ENCODE peak calls at places on chromosomes 12 and 14, in seven cellular contexts. V is astrocyte, H is Calu3, O is cardiac muscle cell, K is fibroblast of villous mesenchyme, A is adrenal gland, P is RWPE1. W is an unnamed sample.

GRCh38 chr12:106140223-106140986 is 1.7 kb upstream of the NUAK1 start:
- DNase-seq in O (no peak), H (no peak), V (no peak), P (no peak), K (no peak), A (no peak), W (no peak)

GRCh38 chr14:41235466-41235865 is 371.2 kb upstream of the LRFN5 start:
- DNase-seq in K (no peak), A (no peak), V (no peak), H (no peak), O (no peak), P (no peak), W (no peak)

GRCh38 chr14:92253381-92253894 is 69.5 kb upstream of the SLC24A4 start:
- DNase-seq in P (no peak), V (no peak), H (no peak), K (no peak), O (no peak), A (no peak), W (no peak)

GRCh38 chr12:102061096-102061555 is 665 bp downstream of the WASHC3 start:
- DNase-seq in P (peak), O (no peak), K (peak), V (peak), H (no peak), A (no peak), W (no peak)

GRCh38 chr14:92511472-92512247 is 1.9 kb upstream of the RIN3 start:
- DNase-seq in A (no peak), V (peak), H (peak), P (peak), O (no peak), K (peak), W (no peak)

GRCh38 chr12:53123578-53124351 is 20.5 kb downstream of the SOAT2 start:
- DNase-seq in P (no peak), A (no peak), H (no peak), K (no peak), O (no peak), V (peak), W (no peak)

GRCh38 chr12:1873531-1874149 is 44.8 kb downstream of the CACNA2D4 start:
- DNase-seq in V (no peak), O (no peak), K (no peak), H (no peak), A (no peak), P (no peak), W (no peak)

GRCh38 chr12:41151789-41152188 is 36.3 kb upstream of the PDZRN4 start:
- DNase-seq in A (no peak), K (peak), P (peak), H (no peak), V (peak), O (no peak), W (no peak)

GRCh38 chr12:91990525-91990924 is 155.1 kb downstream of the BTG1 start:
- DNase-seq in K (peak), A (no peak), H (no peak), P (no peak), O (no peak), V (peak), W (no peak)

GRCh38 chr12:91989143-91989542 is 156.5 kb downstream of the BTG1 start:
- DNase-seq in P (no peak), K (no peak), A (no peak), H (no peak), V (no peak), O (no peak), W (no peak)

GRCh38 chr12:91993287-91994028 is 152.2 kb downstream of the BTG1 start:
- DNase-seq in P (no peak), O (no peak), A (no peak), H (no peak), K (no peak), V (no peak), W (no peak)

GRCh38 chr12:91994208-91994797 is 151.3 kb downstream of the BTG1 start:
- DNase-seq in O (no peak), H (no peak), P (no peak), V (no peak), K (no peak), A (no peak), W (no peak)

GRCh38 chr12:91991397-91992187 is 154.1 kb downstream of the BTG1 start:
- DNase-seq in K (no peak), P (no peak), V (peak), H (no peak), O (no peak), A (no peak), W (no peak)
- TF ChIP-seq CTCF in K (no peak), P (no peak), V (no peak), H (no peak), O (no peak), A (no peak), W (no peak)

GRCh38 chr14:39704581-39704980 is 272.3 kb upstream of the FBXO33 start:
- DNase-seq in V (no peak), K (no peak), O (no peak), H (no peak), A (no peak), P (no peak), W (no peak)
- TF ChIP-seq CTCF in V (no peak), K (no peak), O (no peak), H (no peak), A (no peak), P (no peak), W (no peak)

DNA sequence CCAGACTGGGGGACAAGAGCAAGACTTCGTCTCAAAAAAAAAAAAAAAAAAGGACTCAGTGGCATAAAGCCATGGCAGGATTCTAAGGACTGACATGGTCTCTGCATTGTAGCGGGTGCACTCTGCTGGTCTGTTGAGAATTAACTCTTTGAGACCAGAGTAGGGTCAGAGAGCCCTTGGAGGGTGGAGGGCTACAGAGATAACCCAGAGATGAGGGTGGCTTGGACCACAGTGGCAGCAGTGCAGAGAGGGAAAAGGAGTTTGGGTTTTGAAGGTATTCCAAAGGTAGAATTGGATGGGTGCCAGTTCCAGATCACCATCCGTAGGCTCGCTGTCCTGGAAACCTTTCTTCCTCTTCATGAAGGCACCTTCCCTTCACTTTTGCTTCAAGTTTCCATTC is 14.3 kb upstream of the DYNC1H1 start:
- DNase-seq in A (no peak), V (no peak), P (no peak), H (no peak), K (no peak), O (no peak), W (no peak)
- TF ChIP-seq CTCF in A (no peak), V (no peak), P (no peak), H (no peak), K (no peak), O (no peak), W (no peak)

DNA sequence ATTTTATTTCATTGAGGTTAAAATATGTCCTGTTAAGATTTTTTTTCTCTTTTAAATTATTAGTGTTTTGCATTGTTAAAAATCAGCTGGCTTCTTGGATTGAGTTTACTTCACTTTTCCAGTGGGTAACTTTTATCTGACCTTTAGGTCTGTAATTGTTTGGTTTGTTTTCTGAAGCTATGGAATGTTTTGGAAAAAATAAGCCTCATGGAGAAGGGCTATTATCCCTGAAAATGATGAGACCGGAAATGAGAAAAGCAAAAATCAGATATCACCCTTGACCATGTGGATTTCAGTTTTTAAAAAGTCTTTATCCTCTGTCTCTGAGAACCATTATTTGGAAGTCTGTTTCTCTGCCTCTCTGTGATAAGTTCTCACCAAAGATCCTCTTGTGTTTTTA is 180.9 kb downstream of the RAD51B start:
- DNase-seq in O (no peak), A (no peak), P (no peak), V (no peak), H (no peak), K (no peak), W (no peak)
- TF ChIP-seq CTCF in O (no peak), A (no peak), P (no peak), V (no peak), H (no peak), K (no peak), W (no peak)

GRCh38 chr12:47744005-47744651 is 14.6 kb downstream of the RAPGEF3 start:
- DNase-seq in H (peak), P (peak), V (no peak), A (no peak), O (no peak), K (no peak), W (no peak)
- TF ChIP-seq CTCF in H (peak), P (peak), V (peak), A (peak), O (peak), K (peak), W (peak)

GRCh38 chr12:94649349-94650142 is 811 bp downstream of the TMCC3 start:
- DNase-seq in O (peak), A (peak), K (peak), P (peak), V (peak), H (peak), W (peak)
- TF ChIP-seq CTCF in O (peak), A (peak), K (peak), P (peak), V (no peak), H (peak), W (peak)

DNA sequence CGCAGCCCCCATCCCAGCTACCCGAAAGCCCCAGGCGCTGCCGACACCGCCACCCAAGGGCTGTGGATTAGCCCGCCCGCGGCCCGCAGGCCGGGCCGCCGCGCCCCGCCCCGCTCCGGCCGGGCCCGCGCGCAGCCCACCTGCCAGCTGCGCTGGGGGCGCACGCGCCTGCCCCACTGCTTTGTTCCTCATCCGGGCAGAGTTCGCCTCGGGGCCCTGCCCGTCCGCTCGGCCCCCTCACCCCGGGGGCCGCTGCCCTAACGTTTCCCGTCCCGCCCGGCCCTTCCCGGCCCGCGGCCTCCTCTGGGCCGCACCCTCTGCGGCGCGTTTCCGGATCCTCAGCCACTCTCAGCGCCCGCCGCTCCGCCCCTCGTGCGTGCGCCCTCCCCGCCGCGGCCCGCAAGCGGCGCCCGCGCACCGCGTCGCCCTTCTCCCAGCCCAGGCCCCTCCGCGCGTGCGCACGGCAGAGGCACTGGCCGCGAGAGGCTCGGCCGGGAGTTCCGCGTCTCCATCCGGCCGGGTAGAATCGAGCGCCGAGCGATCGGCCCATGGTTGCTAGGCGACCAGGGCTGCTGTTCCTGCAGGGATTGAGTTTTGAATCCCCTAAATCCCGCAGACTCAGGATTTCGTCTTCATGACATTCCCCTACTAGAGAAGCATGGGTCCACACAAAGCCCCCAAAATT is at the start of gene PRDM4:
- DNase-seq in P (peak), V (peak), K (peak), O (peak), H (peak), A (peak), W (peak)
- TF ChIP-seq CTCF in P (peak), V (no peak), K (no peak), O (no peak), H (no peak), A (no peak), W (peak)